ENCODE peak calls at places on chromosomes 7 and 10, in seven cellular contexts. Y is HCEC 1CT; H is activated T-cell treated with anti-CD3 and anti-CD28 coated beads, Interleukin-2, amount 50 U/mL, for 1 hour; Q is activated gamma-delta T cell treated with anti-CD3 and anti-CD28 coated beads, Interleukin-2, amount 50 U/mL, for 16 hours; U is substantia nigra; M is hypothalamus; X is NCI-H2081 treated with DMSO at 0.1 percent for 48 hours. C is an unnamed sample.

GRCh38 chr10:119775529-119775928 is 49.7 kb downstream of the INPP5F start:
- DNase-seq in Q (no peak), H (no peak), X (no peak), M (no peak), Y (no peak), U (no peak), C (no peak)

GRCh38 chr7:134014935-134015334 is 112.2 kb upstream of the LRGUK start:
- DNase-seq in Y (no peak), Q (no peak), X (no peak), U (no peak), H (no peak), M (no peak), C (no peak)

GRCh38 chr7:31633894-31634494 is 53.0 kb upstream of the PPP1R17 start:
- DNase-seq in X (no peak), Y (peak), Q (no peak), H (no peak), U (peak), M (peak), C (no peak)

GRCh38 chr7:151143261-151144015 is 24.1 kb downstream of the GBX1 start:
- DNase-seq in Q (no peak), X (no peak), Y (no peak), U (no peak), H (peak), M (no peak), C (no peak)

GRCh38 chr7:138881578-138882188 is 83.7 kb upstream of the ATP6V0A4 start:
- DNase-seq in Q (no peak), M (no peak), X (no peak), H (no peak), U (no peak), Y (no peak), C (no peak)

GRCh38 chr7:154503962-154504550 is 451.9 kb downstream of the DPP6 start:
- DNase-seq in U (no peak), Q (no peak), Y (peak), M (no peak), H (no peak), X (peak), C (no peak)

GRCh38 chr10:14184841-14185500 is 145.8 kb downstream of the FRMD4A start:
- DNase-seq in Y (no peak), Q (no peak), H (peak), M (no peak), X (no peak), U (no peak), C (no peak)

GRCh38 chr10:17950726-17951125 is 992 bp upstream of the SLC39A12 start:
- DNase-seq in Q (no peak), Y (no peak), H (no peak), U (no peak), X (no peak), M (no peak), C (no peak)

GRCh38 chr10:26292058-26292457 is 75.5 kb downstream of the GAD2 start:
- DNase-seq in Q (no peak), X (no peak), U (no peak), H (no peak), M (no peak), Y (no peak), C (no peak)

C was measured in lower lobe of right lung.